ENCODE peak calls at places on chromosome 18, in five cellular contexts. One of them, this sample, is unnamed.

GRCh38 chr18:62590799-62591640 is 68.2 kb downstream of the ZCCHC2 start:
- DNase-seq in anterior cingulate cortex: no peak
- DNase-seq in left cardiac atrium: no peak
- DNase-seq in HCT116: no peak
- DNase-seq in NCI-H1048: no peak
- DNase-seq in this sample: no peak

GRCh38 chr18:61643884-61644647 is 248.7 kb downstream of the RNF152 start:
- DNase-seq in anterior cingulate cortex: no peak
- DNase-seq in left cardiac atrium: no peak
- DNase-seq in HCT116: no peak
- DNase-seq in NCI-H1048: no peak
- DNase-seq in this sample: no peak

GRCh38 chr18:74342416-74343043 is 26.9 kb downstream of the C18orf63 start:
- DNase-seq in anterior cingulate cortex: no peak
- DNase-seq in left cardiac atrium: no peak
- DNase-seq in HCT116: peak
- DNase-seq in NCI-H1048: no peak
- DNase-seq in this sample: peak

GRCh38 chr18:8824846-8825245 is 119.5 kb downstream of the MTCL1 start:
- DNase-seq in anterior cingulate cortex: no peak
- DNase-seq in left cardiac atrium: no peak
- DNase-seq in HCT116: no peak
- DNase-seq in NCI-H1048: no peak
- DNase-seq in this sample: no peak

GRCh38 chr18:77178559-77178958 is 46.0 kb upstream of the MBP start:
- DNase-seq in anterior cingulate cortex: no peak
- DNase-seq in left cardiac atrium: no peak
- DNase-seq in HCT116: no peak
- DNase-seq in NCI-H1048: no peak
- DNase-seq in this sample: no peak

GRCh38 chr18:3262234-3263171 is 570 bp downstream of the MYL12B start:
- DNase-seq in anterior cingulate cortex: peak
- DNase-seq in left cardiac atrium: no peak
- DNase-seq in HCT116: no peak
- DNase-seq in NCI-H1048: no peak
- DNase-seq in this sample: no peak

GRCh38 chr18:47898055-47898454 is 32.4 kb downstream of the SMAD2 start:
- DNase-seq in anterior cingulate cortex: no peak
- DNase-seq in left cardiac atrium: no peak
- DNase-seq in HCT116: no peak
- DNase-seq in NCI-H1048: no peak
- DNase-seq in this sample: no peak

GRCh38 chr18:49447810-49448745 is 12.4 kb downstream of the DYM start:
- DNase-seq in anterior cingulate cortex: no peak
- DNase-seq in left cardiac atrium: no peak
- DNase-seq in HCT116: peak
- DNase-seq in NCI-H1048: no peak
- DNase-seq in this sample: peak

GRCh38 chr18:80196528-80197320 is 50.6 kb downstream of the PARD6G start:
- DNase-seq in anterior cingulate cortex: no peak
- DNase-seq in left cardiac atrium: no peak
- DNase-seq in HCT116: no peak
- DNase-seq in NCI-H1048: no peak
- DNase-seq in this sample: no peak

GRCh38 chr18:56333846-56334245 is 304.5 kb downstream of the TXNL1 start:
- DNase-seq in anterior cingulate cortex: no peak
- DNase-seq in left cardiac atrium: no peak
- DNase-seq in HCT116: no peak
- DNase-seq in NCI-H1048: no peak
- DNase-seq in this sample: no peak

GRCh38 chr18:59502899-59503245 is 143.8 kb upstream of the LMAN1 start:
- DNase-seq in anterior cingulate cortex: no peak
- DNase-seq in left cardiac atrium: no peak
- DNase-seq in HCT116: no peak
- DNase-seq in NCI-H1048: no peak
- DNase-seq in this sample: no peak

GRCh38 chr18:33578371-33579146 is 540 bp downstream of the ASXL3 start:
- DNase-seq in anterior cingulate cortex: peak
- DNase-seq in left cardiac atrium: peak
- DNase-seq in HCT116: no peak
- DNase-seq in NCI-H1048: no peak
- DNase-seq in this sample: peak

GRCh38 chr18:58212274-58212673 is 168.2 kb downstream of the NEDD4L start:
- DNase-seq in anterior cingulate cortex: no peak
- DNase-seq in left cardiac atrium: no peak
- DNase-seq in HCT116: no peak
- DNase-seq in NCI-H1048: no peak
- DNase-seq in this sample: peak

GRCh38 chr18:42758851-42759250 is 356.6 kb downstream of the RIT2 start:
- DNase-seq in anterior cingulate cortex: no peak
- DNase-seq in left cardiac atrium: no peak
- DNase-seq in HCT116: no peak
- DNase-seq in NCI-H1048: no peak
- DNase-seq in this sample: no peak

GRCh38 chr18:845152-845819 is 33.2 kb upstream of the YES1 start:
- DNase-seq in anterior cingulate cortex: no peak
- DNase-seq in left cardiac atrium: no peak
- DNase-seq in HCT116: peak
- DNase-seq in NCI-H1048: no peak
- DNase-seq in this sample: no peak

GRCh38 chr18:68121826-68122225 is 593.1 kb downstream of the TMX3 start:
- DNase-seq in anterior cingulate cortex: no peak
- DNase-seq in left cardiac atrium: no peak
- DNase-seq in HCT116: no peak
- DNase-seq in NCI-H1048: no peak
- DNase-seq in this sample: no peak

GRCh38 chr18:35490894-35491688 is 6.7 kb downstream of the INO80C start:
- DNase-seq in anterior cingulate cortex: no peak
- DNase-seq in left cardiac atrium: no peak
- DNase-seq in HCT116: no peak
- DNase-seq in NCI-H1048: no peak
- DNase-seq in this sample: no peak

GRCh38 chr18:58253318-58253717 is 209.3 kb downstream of the NEDD4L start:
- DNase-seq in anterior cingulate cortex: no peak
- DNase-seq in left cardiac atrium: no peak
- DNase-seq in HCT116: no peak
- DNase-seq in NCI-H1048: no peak
- DNase-seq in this sample: no peak

GRCh38 chr18:51275712-51276473 is 78.4 kb upstream of the MEX3C start:
- DNase-seq in anterior cingulate cortex: no peak
- DNase-seq in left cardiac atrium: peak
- DNase-seq in HCT116: no peak
- DNase-seq in NCI-H1048: no peak
- DNase-seq in this sample: peak

GRCh38 chr18:63074987-63075404 is 244.6 kb downstream of the BCL2 start:
- DNase-seq in anterior cingulate cortex: peak
- DNase-seq in left cardiac atrium: peak
- DNase-seq in HCT116: peak
- DNase-seq in NCI-H1048: peak
- DNase-seq in this sample: peak

GRCh38 chr18:50126466-50126865 is 68.5 kb downstream of the MYO5B start:
- DNase-seq in anterior cingulate cortex: no peak
- DNase-seq in left cardiac atrium: no peak
- DNase-seq in HCT116: no peak
- DNase-seq in NCI-H1048: no peak
- DNase-seq in this sample: no peak

GRCh38 chr18:55925772-55926171 is 337.8 kb upstream of the TCF4 start:
- DNase-seq in anterior cingulate cortex: no peak
- DNase-seq in left cardiac atrium: no peak
- DNase-seq in HCT116: no peak
- DNase-seq in NCI-H1048: no peak
- DNase-seq in this sample: no peak

GRCh38 chr18:50662177-50662576 is 102.3 kb downstream of the MAPK4 start:
- DNase-seq in anterior cingulate cortex: no peak
- DNase-seq in left cardiac atrium: no peak
- DNase-seq in HCT116: peak
- DNase-seq in NCI-H1048: no peak
- DNase-seq in this sample: no peak

GRCh38 chr18:40452599-40452998 is 1502.4 kb upstream of the PIK3C3 start:
- DNase-seq in anterior cingulate cortex: no peak
- DNase-seq in left cardiac atrium: no peak
- DNase-seq in HCT116: no peak
- DNase-seq in NCI-H1048: no peak
- DNase-seq in this sample: no peak

GRCh38 chr18:22488554-22488953 is 70.8 kb upstream of the CTAGE1 start:
- DNase-seq in anterior cingulate cortex: no peak
- DNase-seq in left cardiac atrium: peak
- DNase-seq in HCT116: no peak
- DNase-seq in NCI-H1048: no peak
- DNase-seq in this sample: no peak

GRCh38 chr18:68148862-68149261 is 566.0 kb downstream of the TMX3 start:
- DNase-seq in anterior cingulate cortex: no peak
- DNase-seq in left cardiac atrium: no peak
- DNase-seq in HCT116: no peak
- DNase-seq in NCI-H1048: no peak
- DNase-seq in this sample: no peak

GRCh38 chr18:45771587-45771986 is 47.6 kb downstream of the SLC14A1 start:
- DNase-seq in anterior cingulate cortex: no peak
- DNase-seq in left cardiac atrium: no peak
- DNase-seq in HCT116: no peak
- DNase-seq in NCI-H1048: no peak
- DNase-seq in this sample: no peak

GRCh38 chr18:79397830-79398761 is 2.4 kb downstream of the NFATC1 start:
- DNase-seq in anterior cingulate cortex: peak
- DNase-seq in left cardiac atrium: no peak
- DNase-seq in HCT116: no peak
- DNase-seq in NCI-H1048: no peak
- DNase-seq in this sample: no peak

GRCh38 chr18:57427429-57428181 is 7.6 kb upstream of the ONECUT2 start:
- DNase-seq in anterior cingulate cortex: no peak
- DNase-seq in left cardiac atrium: no peak
- DNase-seq in HCT116: no peak
- DNase-seq in NCI-H1048: no peak
- DNase-seq in this sample: no peak

GRCh38 chr18:48740068-48740440 is 201.2 kb downstream of the CTIF start:
- DNase-seq in anterior cingulate cortex: no peak
- DNase-seq in left cardiac atrium: peak
- DNase-seq in HCT116: no peak
- DNase-seq in NCI-H1048: no peak
- DNase-seq in this sample: no peak

GRCh38 chr18:30150466-30151019 is 892.0 kb downstream of the DSC3 start:
- DNase-seq in anterior cingulate cortex: no peak
- DNase-seq in left cardiac atrium: no peak
- DNase-seq in HCT116: no peak
- DNase-seq in NCI-H1048: no peak
- DNase-seq in this sample: no peak

GRCh38 chr18:3623769-3624545 is 174.0 kb downstream of the TGIF1 start:
- DNase-seq in anterior cingulate cortex: peak
- DNase-seq in left cardiac atrium: peak
- DNase-seq in HCT116: peak
- DNase-seq in NCI-H1048: no peak
- DNase-seq in this sample: peak

GRCh38 chr18:59616501-59616900 is 80.7 kb downstream of the CCBE1 start:
- DNase-seq in anterior cingulate cortex: no peak
- DNase-seq in left cardiac atrium: no peak
- DNase-seq in HCT116: no peak
- DNase-seq in NCI-H1048: no peak
- DNase-seq in this sample: no peak

GRCh38 chr18:57794951-57795728 is 8.0 kb downstream of the ATP8B1 start:
- DNase-seq in anterior cingulate cortex: no peak
- DNase-seq in left cardiac atrium: no peak
- DNase-seq in HCT116: no peak
- DNase-seq in NCI-H1048: no peak
- DNase-seq in this sample: peak

GRCh38 chr18:50313873-50314460 is 26.5 kb upstream of the CXXC1 start:
- DNase-seq in anterior cingulate cortex: no peak
- DNase-seq in left cardiac atrium: no peak
- DNase-seq in HCT116: no peak
- DNase-seq in NCI-H1048: no peak
- DNase-seq in this sample: no peak

GRCh38 chr18:24220318-24220688 is 81.4 kb downstream of the CABYR start:
- DNase-seq in anterior cingulate cortex: no peak
- DNase-seq in left cardiac atrium: no peak
- DNase-seq in HCT116: no peak
- DNase-seq in NCI-H1048: no peak
- DNase-seq in this sample: no peak

GRCh38 chr18:60245096-60245495 is 127.5 kb downstream of the MC4R start:
- DNase-seq in anterior cingulate cortex: no peak
- DNase-seq in left cardiac atrium: no peak
- DNase-seq in HCT116: no peak
- DNase-seq in NCI-H1048: no peak
- DNase-seq in this sample: no peak

GRCh38 chr18:25787281-25787680 is 303.1 kb downstream of the SS18 start:
- DNase-seq in anterior cingulate cortex: no peak
- DNase-seq in left cardiac atrium: no peak
- DNase-seq in HCT116: no peak
- DNase-seq in NCI-H1048: no peak
- DNase-seq in this sample: no peak

This sample was measured in transverse colon.